ENCODE peak calls at places on chromosomes 1 and 21, in five cellular contexts. One of them, this sample, is unnamed. For H3K27me3, the result is how much of the 10 kb centered on the place peaks cover.

GRCh38 chr1:53163291-53163768 is 20.9 kb upstream of the SLC1A7 start:
- DNase-seq in mesendoderm: peak
- DNase-seq in H9: peak
- DNase-seq in IMR-90: no peak
- DNase-seq in neuronal stem cell: no peak
- DNase-seq in this sample: no peak

GRCh38 chr21:29677326-29677725 is 262.5 kb downstream of the GRIK1 start:
- DNase-seq in neuronal stem cell: no peak
- DNase-seq in mesendoderm: no peak
- DNase-seq in IMR-90: no peak
- DNase-seq in H9: no peak
- DNase-seq in this sample: no peak

GRCh38 chr21:32414579-32415358 is 2.3 kb downstream of the EVA1C start:
- DNase-seq in mesendoderm: no peak
- DNase-seq in IMR-90: peak
- DNase-seq in H9: no peak
- DNase-seq in neuronal stem cell: no peak
- DNase-seq in this sample: no peak

GRCh38 chr1:185309566-185309965 is 7.5 kb downstream of the IVNS1ABP start:
- DNase-seq in neuronal stem cell: no peak
- DNase-seq in H9: no peak
- DNase-seq in IMR-90: no peak
- DNase-seq in mesendoderm: no peak
- DNase-seq in this sample: no peak

GRCh38 chr1:21436488-21437340 is 3.2 kb upstream of the NBPF3 start:
- DNase-seq in IMR-90: no peak
- DNase-seq in H9: peak
- DNase-seq in neuronal stem cell: no peak
- DNase-seq in mesendoderm: peak
- DNase-seq in this sample: no peak

GRCh38 chr1:94209982-94210381 is 27.4 kb downstream of the ARHGAP29 start:
- DNase-seq in IMR-90: no peak
- DNase-seq in mesendoderm: no peak
- DNase-seq in neuronal stem cell: no peak
- DNase-seq in H9: no peak
- DNase-seq in this sample: no peak

GRCh38 chr1:49351744-49352143 is 575.1 kb upstream of the BEND5 start:
- DNase-seq in neuronal stem cell: no peak
- DNase-seq in H9: no peak
- DNase-seq in mesendoderm: no peak
- DNase-seq in IMR-90: no peak
- DNase-seq in this sample: no peak

GRCh38 chr1:172320723-172321122 is 99.8 kb upstream of the C1orf105 start:
- DNase-seq in IMR-90: peak
- DNase-seq in mesendoderm: no peak
- DNase-seq in H9: no peak
- DNase-seq in neuronal stem cell: no peak
- DNase-seq in this sample: peak

GRCh38 chr1:157403203-157403602 is 149.1 kb downstream of the FCRL5 start:
- DNase-seq in mesendoderm: peak
- DNase-seq in IMR-90: no peak
- DNase-seq in neuronal stem cell: no peak
- DNase-seq in H9: peak
- DNase-seq in this sample: peak

GRCh38 chr1:12565094-12565965 is 52.7 kb downstream of the DHRS3 start:
- DNase-seq in mesendoderm: no peak
- DNase-seq in H9: no peak
- DNase-seq in IMR-90: no peak
- DNase-seq in neuronal stem cell: no peak
- DNase-seq in this sample: no peak

GRCh38 chr1:3491291-3492246 is 37.1 kb downstream of the ARHGEF16 start:
- DNase-seq in neuronal stem cell: peak
- DNase-seq in H9: peak
- DNase-seq in mesendoderm: peak
- DNase-seq in IMR-90: peak
- DNase-seq in this sample: peak

GRCh38 chr1:65423884-65424655 is 3.6 kb downstream of the LEPR start:
- DNase-seq in IMR-90: peak
- DNase-seq in mesendoderm: peak
- DNase-seq in H9: no peak
- DNase-seq in neuronal stem cell: no peak
- DNase-seq in this sample: peak

GRCh38 chr1:158939180-158939579 is 7.8 kb downstream of the PYHIN1 start:
- DNase-seq in mesendoderm: no peak
- DNase-seq in H9: no peak
- DNase-seq in neuronal stem cell: no peak
- DNase-seq in IMR-90: no peak
- DNase-seq in this sample: no peak

GRCh38 chr1:48022306-48022705 is 25.1 kb upstream of the TRABD2B start:
- DNase-seq in IMR-90: no peak
- DNase-seq in mesendoderm: no peak
- DNase-seq in neuronal stem cell: no peak
- DNase-seq in H9: peak
- DNase-seq in this sample: no peak

GRCh38 chr21:42770717-42771502 is 108.4 kb downstream of the WDR4 start:
- DNase-seq in H9: no peak
- DNase-seq in mesendoderm: no peak
- DNase-seq in neuronal stem cell: no peak
- DNase-seq in IMR-90: no peak
- DNase-seq in this sample: no peak

GRCh38 chr1:32924881-32925344 is 23.7 kb upstream of the TMEM54 start:
- DNase-seq in neuronal stem cell: peak
- DNase-seq in IMR-90: no peak
- DNase-seq in mesendoderm: peak
- DNase-seq in H9: peak
- DNase-seq in this sample: no peak

GRCh38 chr1:17139637-17140036 is 20.4 kb upstream of the PADI2 start:
- DNase-seq in H9: no peak
- DNase-seq in IMR-90: no peak
- DNase-seq in neuronal stem cell: no peak
- DNase-seq in mesendoderm: no peak
- DNase-seq in this sample: no peak

GRCh38 chr1:213385201-213385600 is 334.2 kb downstream of the RPS6KC1 start:
- DNase-seq in mesendoderm: no peak
- DNase-seq in H9: no peak
- DNase-seq in neuronal stem cell: no peak
- DNase-seq in IMR-90: no peak
- DNase-seq in this sample: no peak

GRCh38 chr1:210920258-210920657 is 213.7 kb downstream of the KCNH1 start:
- DNase-seq in H9: no peak
- DNase-seq in mesendoderm: no peak
- DNase-seq in neuronal stem cell: no peak
- DNase-seq in IMR-90: no peak
- DNase-seq in this sample: no peak

GRCh38 chr1:101520302-101520701 is 283.5 kb downstream of the S1PR1 start:
- DNase-seq in mesendoderm: peak
- DNase-seq in IMR-90: peak
- DNase-seq in H9: peak
- DNase-seq in neuronal stem cell: peak
- DNase-seq in this sample: peak

GRCh38 chr1:65527672-65528071 is 107.2 kb downstream of the LEPR start:
- DNase-seq in mesendoderm: no peak
- DNase-seq in IMR-90: no peak
- DNase-seq in H9: no peak
- DNase-seq in neuronal stem cell: no peak
- DNase-seq in this sample: peak

GRCh38 chr1:231395051-231395995 is 26.8 kb downstream of the EGLN1 start:
- DNase-seq in neuronal stem cell: no peak
- DNase-seq in IMR-90: peak
- DNase-seq in mesendoderm: peak
- DNase-seq in H9: no peak
- DNase-seq in this sample: peak

GRCh38 chr21:32597205-32597604 is 11.9 kb upstream of the TCP10L start:
- DNase-seq in IMR-90: peak
- DNase-seq in H9: no peak
- DNase-seq in mesendoderm: no peak
- DNase-seq in neuronal stem cell: no peak
- DNase-seq in this sample: peak

GRCh38 chr1:63894627-63895256 is 120.9 kb downstream of the ROR1 start:
- DNase-seq in IMR-90: no peak
- DNase-seq in mesendoderm: no peak
- DNase-seq in H9: no peak
- DNase-seq in neuronal stem cell: no peak
- DNase-seq in this sample: no peak

GRCh38 chr1:19651141-19651737 is 7.1 kb downstream of the NBL1 start:
- DNase-seq in mesendoderm: peak
- DNase-seq in H9: peak
- DNase-seq in IMR-90: peak
- DNase-seq in neuronal stem cell: no peak
- DNase-seq in this sample: peak

GRCh38 chr1:19762175-19762779 is 37.4 kb downstream of the TMCO4 start:
- DNase-seq in mesendoderm: peak
- DNase-seq in H9: peak
- DNase-seq in neuronal stem cell: peak
- DNase-seq in IMR-90: peak
- DNase-seq in this sample: peak

GRCh38 chr21:32499249-32500055 is 85.9 kb downstream of the TCP10L start:
- DNase-seq in mesendoderm: no peak
- DNase-seq in IMR-90: peak
- DNase-seq in H9: no peak
- DNase-seq in neuronal stem cell: no peak
- DNase-seq in this sample: no peak

GRCh38 chr1:172918478-172918877 is 132.3 kb downstream of the TNFSF18 start:
- DNase-seq in neuronal stem cell: no peak
- DNase-seq in H9: no peak
- DNase-seq in mesendoderm: no peak
- DNase-seq in IMR-90: no peak
- DNase-seq in this sample: no peak

GRCh38 chr1:202014060-202014459 is 3.7 kb downstream of the ELF3 start:
- DNase-seq in neuronal stem cell: no peak
- DNase-seq in IMR-90: no peak
- DNase-seq in mesendoderm: no peak
- DNase-seq in H9: no peak
- DNase-seq in this sample: no peak

GRCh38 chr1:59738152-59738551 is 76.6 kb upstream of the HOOK1 start:
- DNase-seq in mesendoderm: no peak
- DNase-seq in IMR-90: peak
- DNase-seq in H9: no peak
- DNase-seq in neuronal stem cell: no peak
- DNase-seq in this sample: no peak

GRCh38 chr1:198056255-198056654 is 100.5 kb upstream of the NEK7 start:
- DNase-seq in IMR-90: no peak
- DNase-seq in neuronal stem cell: no peak
- DNase-seq in mesendoderm: peak
- DNase-seq in H9: peak
- DNase-seq in this sample: no peak

GRCh38 chr1:33137800-33138199 is 44.0 kb downstream of the TRIM62 start:
- DNase-seq in neuronal stem cell: peak
- DNase-seq in IMR-90: peak
- DNase-seq in H9: peak
- DNase-seq in mesendoderm: peak
- DNase-seq in this sample: peak

GRCh38 chr1:63264161-63264560 is 58.2 kb upstream of the FOXD3 start:
- DNase-seq in IMR-90: no peak
- DNase-seq in mesendoderm: peak
- DNase-seq in neuronal stem cell: no peak
- DNase-seq in H9: no peak
- DNase-seq in this sample: no peak

DNA sequence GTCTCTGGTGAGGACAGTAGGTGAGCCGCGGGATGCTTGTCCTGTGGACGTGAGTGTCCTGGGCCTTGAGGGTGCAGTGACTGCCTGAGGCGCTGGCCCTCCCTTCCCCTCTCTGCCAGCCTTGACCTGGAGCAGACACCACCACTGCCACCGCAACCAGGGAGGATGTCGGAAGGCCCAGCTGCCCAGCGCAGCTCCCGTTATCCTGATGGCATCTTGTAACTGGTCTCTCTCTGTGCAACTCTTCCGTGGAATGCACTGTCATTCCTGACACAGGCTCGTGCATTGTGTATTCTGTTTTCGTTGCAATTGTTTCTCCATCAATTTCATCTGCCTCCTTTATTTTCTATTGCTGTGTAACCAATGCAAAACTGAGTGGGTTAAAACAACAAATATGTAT is 118.2 kb downstream of the PCBP3 start:
- DNase-seq in mesendoderm: no peak
- DNase-seq in IMR-90: no peak
- DNase-seq in H9: no peak
- DNase-seq in neuronal stem cell: no peak
- DNase-seq in this sample: no peak
- H3K27me3 ChIP-seq in mesendoderm: under half
- H3K27me3 ChIP-seq in IMR-90: under half
- H3K27me3 ChIP-seq in H9: under half
- H3K27me3 ChIP-seq in neuronal stem cell: under half
- H3K27me3 ChIP-seq in this sample: under half

GRCh38 chr1:27614625-27615344 is 10.8 kb upstream of the AHDC1 start:
- DNase-seq in neuronal stem cell: no peak
- DNase-seq in IMR-90: no peak
- DNase-seq in mesendoderm: peak
- DNase-seq in H9: peak
- DNase-seq in this sample: no peak
- H2BK5ac ChIP-seq in neuronal stem cell: peak
- H2BK5ac ChIP-seq in IMR-90: no peak
- H2BK5ac ChIP-seq in mesendoderm: no peak
- H2BK5ac ChIP-seq in H9: no peak
- H2BK5ac ChIP-seq in this sample: no peak

GRCh38 chr1:229952135-229952534 is 114.9 kb upstream of the GALNT2 start:
- DNase-seq in H9: no peak
- DNase-seq in IMR-90: no peak
- DNase-seq in mesendoderm: no peak
- DNase-seq in neuronal stem cell: no peak
- DNase-seq in this sample: no peak

GRCh38 chr1:229950908-229951307 is 116.1 kb upstream of the GALNT2 start:
- DNase-seq in mesendoderm: no peak
- DNase-seq in IMR-90: no peak
- DNase-seq in neuronal stem cell: no peak
- DNase-seq in H9: no peak
- DNase-seq in this sample: no peak

GRCh38 chr1:229947968-229948367 is 119.1 kb upstream of the GALNT2 start:
- DNase-seq in neuronal stem cell: no peak
- DNase-seq in mesendoderm: no peak
- DNase-seq in IMR-90: no peak
- DNase-seq in H9: no peak
- DNase-seq in this sample: no peak

GRCh38 chr1:229950020-229950419 is 117.0 kb upstream of the GALNT2 start:
- DNase-seq in neuronal stem cell: no peak
- DNase-seq in IMR-90: no peak
- DNase-seq in mesendoderm: no peak
- DNase-seq in H9: no peak
- DNase-seq in this sample: no peak

GRCh38 chr1:229949500-229949899 is 117.5 kb upstream of the GALNT2 start:
- DNase-seq in mesendoderm: no peak
- DNase-seq in IMR-90: no peak
- DNase-seq in H9: no peak
- DNase-seq in neuronal stem cell: no peak
- DNase-seq in this sample: no peak
- H4K8ac ChIP-seq in mesendoderm: no peak
- H4K8ac ChIP-seq in IMR-90: no peak
- H4K8ac ChIP-seq in H9: no peak
- H4K8ac ChIP-seq in neuronal stem cell: no peak
- H4K8ac ChIP-seq in this sample: no peak

DNA sequence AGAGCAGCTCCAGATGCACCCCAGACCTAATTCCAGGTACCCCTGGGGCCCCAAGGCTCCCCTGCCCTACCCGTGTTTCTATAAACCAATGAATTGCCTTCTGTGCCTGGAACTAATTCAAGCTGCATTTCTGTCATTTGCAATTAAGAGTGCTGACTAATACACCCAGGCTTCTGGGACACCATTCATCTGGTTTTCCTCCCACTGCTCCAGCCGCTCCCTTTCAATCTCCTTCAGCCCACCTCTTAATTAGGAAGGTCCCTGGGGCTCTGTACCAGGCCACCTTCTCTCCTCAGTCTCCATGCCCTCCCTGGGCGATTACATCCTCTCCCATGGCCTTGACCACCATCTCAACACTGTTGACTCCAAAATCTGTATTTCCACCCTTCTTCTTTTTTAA is 9.4 kb upstream of the GJB3 start:
- DNase-seq in IMR-90: no peak
- DNase-seq in H9: no peak
- DNase-seq in neuronal stem cell: no peak
- DNase-seq in mesendoderm: no peak
- DNase-seq in this sample: no peak
- H3K27me3 ChIP-seq in IMR-90: under half
- H3K27me3 ChIP-seq in H9: under half
- H3K27me3 ChIP-seq in neuronal stem cell: under half
- H3K27me3 ChIP-seq in mesendoderm: under half
- H3K27me3 ChIP-seq in this sample: under half

This sample was measured in mesenchymal stem cell.